ENCODE peak calls at places on chromosomes 7 and 10, in eight cellular contexts. X, H, D, E, I, Y, B and S are unnamed samples.

GRCh38 chr7:41832936-41833335 is 130.0 kb upstream of the INHBA start:
- DNase-seq in I (no peak), B (no peak), E (no peak), Y (no peak), D (peak; percentile 32), H (no peak), X (no peak), S (no peak)

GRCh38 chr7:1235501-1236131 is 2.9 kb downstream of the UNCX start:
- DNase-seq in X (no peak), E (no peak), B (no peak), D (no peak), I (peak; percentile 34), H (no peak), Y (no peak), S (no peak)

GRCh38 chr7:104643587-104644217 is 315.3 kb downstream of the LHFPL3 start:
- DNase-seq in H (no peak), I (peak; percentile 39), D (peak; percentile 40), X (no peak), E (peak; percentile 6), B (peak; percentile 49), Y (peak; percentile 1), S (no peak)

GRCh38 chr10:73785721-73786511 is 510 bp downstream of the ZSWIM8 start:
- DNase-seq in H (peak; percentile 43), I (no peak), D (peak; percentile 64), B (peak; percentile 59), E (peak; percentile 66), X (peak; percentile 53), Y (peak; percentile 45), S (peak; percentile 55)

GRCh38 chr10:24469993-24470392 is 253.7 kb downstream of the ARHGAP21 start:
- DNase-seq in Y (peak; percentile 12), B (no peak), H (no peak), I (no peak), E (no peak), D (no peak), X (no peak), S (no peak)

GRCh38 chr10:131655101-131655849 is 245.5 kb upstream of the PPP2R2D start:
- DNase-seq in D (no peak), B (peak; percentile 75), X (no peak), I (no peak), H (no peak), E (no peak), Y (no peak), S (peak; percentile 66)

GRCh38 chr10:63765126-63765525 is 243.9 kb downstream of the REEP3 start:
- DNase-seq in Y (no peak), B (no peak), H (no peak), I (no peak), X (no peak), D (no peak), E (no peak), S (no peak)

GRCh38 chr7:98221611-98222532 is 10.6 kb downstream of the BHLHA15 start:
- DNase-seq in H (no peak), D (no peak), Y (no peak), E (no peak), B (no peak), X (peak; percentile 37), I (no peak), S (peak; percentile 76)

GRCh38 chr7:26664735-26665420 is 199.5 kb downstream of the SKAP2 start:
- DNase-seq in X (peak; percentile 21), Y (no peak), I (no peak), D (peak; percentile 20), E (peak; percentile 78), H (no peak), B (no peak), S (no peak)

GRCh38 chr10:67492317-67493019 is 203.5 kb downstream of the CTNNA3 start:
- DNase-seq in H (no peak), D (no peak), I (no peak), B (no peak), E (no peak), X (no peak), Y (peak; percentile 13), S (no peak)

GRCh38 chr10:69360485-69361302 is 56.0 kb downstream of the TACR2 start:
- DNase-seq in Y (peak; percentile 92), I (no peak), D (peak; percentile 92), E (no peak), B (no peak), H (no peak), X (peak; percentile 88), S (peak; percentile 80)

GRCh38 chr7:2689951-2690705 is 2.1 kb downstream of the AMZ1 start:
- DNase-seq in Y (peak; percentile 44), E (no peak), H (no peak), B (no peak), I (no peak), X (no peak), D (no peak), S (no peak)

GRCh38 chr10:32511599-32511998 is 65.7 kb downstream of the CCDC7 start:
- DNase-seq in B (no peak), H (no peak), X (no peak), E (no peak), I (no peak), Y (no peak), D (no peak), S (no peak)